ENCODE peak calls at places on chromosomes 4 and X, in four cellular contexts. Z, T, G and W are unnamed samples.

GRCh38 chrX:39728025-39728424 is 369.7 kb downstream of the BCOR start:
- DNase-seq in Z (no peak), T (no peak), G (peak), W (no peak)

GRCh38 chr4:180234730-180235129 is 2008.5 kb upstream of the TENM3 start:
- DNase-seq in Z (no peak), T (no peak), G (no peak), W (no peak)

GRCh38 chrX:1853916-1854315 is 239.1 kb downstream of the ASMT start:
- DNase-seq in Z (no peak), T (no peak), G (no peak), W (peak)

GRCh38 chr4:152696764-152697250 is 17.0 kb upstream of the TMEM154 start:
- DNase-seq in Z (peak), T (no peak), G (peak), W (no peak)

GRCh38 chrX:30296408-30297254 is 12.6 kb downstream of the NR0B1 start:
- DNase-seq in Z (no peak), T (no peak), G (no peak), W (no peak)

GRCh38 chrX:37685452-37686347 is at the start of gene XK:
- DNase-seq in Z (peak), T (peak), G (peak), W (peak)

GRCh38 chr4:161555689-161556660 is 607.8 kb downstream of the FSTL5 start:
- DNase-seq in Z (no peak), T (no peak), G (peak), W (no peak)

GRCh38 chrX:8484360-8484759 is 19.7 kb downstream of the VCX3B start:
- DNase-seq in Z (no peak), T (peak), G (no peak), W (no peak)

GRCh38 chr4:85005865-85006377 is 39.4 kb upstream of the WDFY3 start:
- DNase-seq in Z (no peak), T (no peak), G (peak), W (no peak)

GRCh38 chr4:128823025-128823661 is 13.6 kb downstream of the JADE1 start:
- DNase-seq in Z (no peak), T (no peak), G (peak), W (no peak)

GRCh38 chr4:66252291-66252690 is 582.0 kb upstream of the EPHA5 start:
- DNase-seq in Z (no peak), T (no peak), G (no peak), W (no peak)

GRCh38 chr4:16310606-16311005 is 84.3 kb upstream of the TAPT1 start:
- DNase-seq in Z (no peak), T (no peak), G (no peak), W (no peak)

GRCh38 chrX:118726887-118727685 is at the start of gene IL13RA1:
- DNase-seq in Z (peak), T (peak), G (peak), W (peak)

GRCh38 chr4:148749403-148749802 is 307.2 kb upstream of the NR3C2 start:
- DNase-seq in Z (no peak), T (no peak), G (no peak), W (no peak)

GRCh38 chr4:94256833-94257232 is 49.2 kb downstream of the SMARCAD1 start:
- DNase-seq in Z (no peak), T (no peak), G (no peak), W (no peak)

GRCh38 chrX:46637937-46638336 is 64.4 kb downstream of the CHST7 start:
- DNase-seq in Z (peak), T (no peak), G (peak), W (no peak)

GRCh38 chrX:42920752-42921151 is 142.8 kb upstream of the PPP1R2C start:
- DNase-seq in Z (no peak), T (no peak), G (no peak), W (no peak)

GRCh38 chr4:54255881-54256280 is 26.8 kb downstream of the PDGFRA start:
- DNase-seq in Z (no peak), T (no peak), G (peak), W (no peak)

GRCh38 chr4:133355636-133356035 is 206.5 kb downstream of the PCDH10 start:
- DNase-seq in Z (no peak), T (no peak), G (no peak), W (no peak)

GRCh38 chrX:70169281-70169680 is 8.0 kb upstream of the DGAT2L6 start:
- DNase-seq in Z (no peak), T (no peak), G (no peak), W (no peak)

GRCh38 chr4:56183344-56183959 is 203.8 kb downstream of the AASDH start:
- DNase-seq in Z (no peak), T (no peak), G (no peak), W (no peak)

GRCh38 chr4:53450773-53451172 is 73.3 kb downstream of the FIP1L1 start:
- DNase-seq in Z (no peak), T (no peak), G (peak), W (no peak)

GRCh38 chrX:99371976-99372595 is 1038.0 kb downstream of the PCDH19 start:
- DNase-seq in Z (no peak), T (no peak), G (no peak), W (no peak)

GRCh38 chr4:54961357-54961975 is 163.9 kb downstream of the KDR start:
- DNase-seq in Z (no peak), T (peak), G (peak), W (no peak)

GRCh38 chrX:131394384-131394783 is 105.3 kb upstream of the IGSF1 start:
- DNase-seq in Z (no peak), T (no peak), G (no peak), W (no peak)

GRCh38 chr4:16051132-16051531 is 32.7 kb downstream of the PROM1 start:
- DNase-seq in Z (no peak), T (no peak), G (no peak), W (no peak)

GRCh38 chr4:7124643-7125442 is 57.0 kb upstream of the GRPEL1 start:
- DNase-seq in Z (no peak), T (peak), G (peak), W (no peak)

GRCh38 chrX:119636419-119636818 is 30.2 kb upstream of the NKRF start:
- DNase-seq in Z (no peak), T (no peak), G (no peak), W (no peak)

GRCh38 chr4:83738895-83739294 is 203.0 kb downstream of the GPAT3 start:
- DNase-seq in Z (no peak), T (no peak), G (no peak), W (no peak)

GRCh38 chr4:7103031-7103598 is 35.3 kb upstream of the GRPEL1 start:
- DNase-seq in Z (peak), T (peak), G (peak), W (peak)

GRCh38 chrX:134158821-134159512 is 78.0 kb upstream of the CCDC160 start:
- DNase-seq in Z (peak), T (no peak), G (no peak), W (no peak)

GRCh38 chr4:89247951-89248350 is 59.6 kb downstream of the GPRIN3 start:
- DNase-seq in Z (no peak), T (peak), G (no peak), W (no peak)

GRCh38 chr4:164138521-164138920 is 615.4 kb upstream of the SMIM31 start:
- DNase-seq in Z (no peak), T (no peak), G (no peak), W (no peak)

GRCh38 chr4:149638073-149638472 is 177.6 kb downstream of the IQCM start:
- DNase-seq in Z (no peak), T (no peak), G (peak), W (no peak)